ENCODE peak calls at places on chromosomes 4 and X, in seven cellular contexts. K, M, N, A, G, Q and S are unnamed samples.

GRCh38 chr4:95102391-95102790 is 344.6 kb downstream of the BMPR1B start:
- DNase-seq in K (no peak), N (no peak), Q (no peak), M (no peak), G (no peak), A (no peak), S (no peak)

GRCh38 chrX:10310502-10310901 is 153.7 kb downstream of the CLCN4 start:
- DNase-seq in N (no peak), K (no peak), G (no peak), A (no peak), M (no peak), Q (no peak), S (no peak)

GRCh38 chr4:17169699-17170098 is 271.3 kb upstream of the LDB2 start:
- DNase-seq in G (no peak), K (no peak), N (no peak), M (no peak), A (no peak), Q (no peak), S (no peak)

GRCh38 chrX:48919360-48919821 is 567 bp upstream of the PIM2 start:
- DNase-seq in N (no peak), Q (no peak), M (no peak), K (no peak), A (no peak), G (no peak), S (no peak)

GRCh38 chr4:150332086-150332485 is 249.9 kb upstream of the MAB21L2 start:
- DNase-seq in M (no peak), A (no peak), N (no peak), Q (no peak), G (no peak), K (no peak), S (no peak)

GRCh38 chr4:176498857-176499256 is 179.1 kb downstream of the SPCS3 start:
- DNase-seq in G (no peak), K (no peak), N (no peak), M (no peak), Q (no peak), A (no peak), S (no peak)

GRCh38 chr4:153243464-153243863 is 39.2 kb downstream of the TRIM2 start:
- DNase-seq in M (no peak), A (no peak), K (no peak), N (no peak), G (no peak), Q (no peak), S (no peak)

GRCh38 chr4:58064618-58065017 is 954.4 kb upstream of the IGFBP7 start:
- DNase-seq in G (no peak), A (no peak), M (no peak), N (no peak), Q (no peak), K (no peak), S (no peak)

GRCh38 chrX:57930051-57930450 is 19.8 kb upstream of the ZXDA start:
- DNase-seq in G (no peak), N (no peak), A (no peak), K (no peak), M (no peak), Q (no peak), S (no peak)

GRCh38 chr4:140595065-140595464 is 26.3 kb upstream of the UCP1 start:
- DNase-seq in G (no peak), N (no peak), M (no peak), K (no peak), A (no peak), Q (no peak), S (no peak)

GRCh38 chrX:72620550-72621145 is 48.0 kb upstream of the HDAC8 start:
- DNase-seq in K (peak; percentile 67), M (no peak), G (no peak), Q (no peak), N (peak; percentile 83), A (peak; percentile 22), S (peak; percentile 80)

GRCh38 chr4:56684320-56684719 is 3.2 kb upstream of the HOPX start:
- DNase-seq in A (peak; percentile 5), N (peak; percentile 19), M (no peak), K (no peak), G (no peak), Q (no peak), S (no peak)

GRCh38 chr4:80202784-80203553 is 5.7 kb downstream of the PRDM8 start:
- DNase-seq in Q (peak; percentile 44), K (no peak), G (no peak), A (no peak), M (no peak), N (no peak), S (peak; percentile 79)

GRCh38 chrX:40094900-40095587 is 2.7 kb downstream of the BCOR start:
- DNase-seq in K (no peak), Q (no peak), A (no peak), N (no peak), M (no peak), G (no peak), S (no peak)

GRCh38 chr4:185210102-185210981 is 944 bp downstream of the SNX25 start:
- DNase-seq in K (peak; percentile 52), A (no peak), G (no peak), Q (peak; percentile 62), M (peak; percentile 6), N (peak; percentile 22), S (peak; percentile 87)

GRCh38 chrX:68999931-69000330 is 165.3 kb downstream of the PJA1 start:
- DNase-seq in K (no peak), A (no peak), G (no peak), Q (no peak), M (no peak), N (no peak), S (no peak)

GRCh38 chrX:115339441-115340025 is 50.0 kb downstream of the LUZP4 start:
- DNase-seq in M (no peak), Q (no peak), N (no peak), A (no peak), G (no peak), K (no peak), S (no peak)

GRCh38 chrX:68995780-68996551 is 167.1 kb downstream of the EFNB1 start:
- DNase-seq in N (no peak), G (no peak), Q (no peak), M (no peak), K (no peak), A (peak; percentile 7), S (no peak)

GRCh38 chr4:15955670-15956069 is 7.3 kb downstream of the FGFBP2 start:
- DNase-seq in K (no peak), G (no peak), N (peak; percentile 30), Q (no peak), M (no peak), A (no peak), S (no peak)

GRCh38 chr4:182828678-182829025 is 88.5 kb downstream of the DCTD start:
- DNase-seq in K (no peak), A (no peak), G (no peak), M (no peak), N (no peak), Q (no peak), S (no peak)